ENCODE peak calls at places on chromosomes 4 and X, in five cellular contexts. E, Y, N, F and S are unnamed samples.

GRCh38 chr4:182346250-182346649 is 103.0 kb downstream of the TENM3 start:
- DNase-seq in E (no peak), Y (no peak), N (no peak), F (no peak), S (no peak)

GRCh38 chrX:71301195-71301924 is at the start of gene ITGB1BP2:
- DNase-seq in E (peak), Y (peak), N (no peak), F (peak), S (no peak)

GRCh38 chr4:56803473-56803872 is 18.0 kb downstream of the SPINK2 start:
- DNase-seq in E (no peak), Y (no peak), N (no peak), F (no peak), S (no peak)

GRCh38 chr4:150310159-150310895 is 232.1 kb downstream of the DCLK2 start:
- DNase-seq in E (no peak), Y (no peak), N (no peak), F (no peak), S (no peak)

GRCh38 chrX:37701588-37701987 is 16.0 kb downstream of the XK start:
- DNase-seq in E (no peak), Y (no peak), N (no peak), F (no peak), S (no peak)

GRCh38 chrX:112609631-112610030 is 70.1 kb downstream of the LHFPL1 start:
- DNase-seq in E (no peak), Y (no peak), N (no peak), F (no peak), S (no peak)

GRCh38 chr4:6960628-6961027 is 51.0 kb downstream of the TBC1D14 start:
- DNase-seq in E (no peak), Y (no peak), N (no peak), F (no peak), S (no peak)

GRCh38 chrX:139931646-139932076 is 1.2 kb downstream of the ATP11C start:
- DNase-seq in E (no peak), Y (no peak), N (no peak), F (no peak), S (no peak)

GRCh38 chr4:39699676-39700409 is 1.9 kb downstream of the UBE2K start:
- DNase-seq in E (peak), Y (no peak), N (no peak), F (no peak), S (no peak)

GRCh38 chr4:57442834-57443291 is 332.7 kb upstream of the IGFBP7 start:
- DNase-seq in E (no peak), Y (no peak), N (no peak), F (no peak), S (peak)

GRCh38 chr4:187006189-187006618 is 282.5 kb upstream of the FAT1 start:
- DNase-seq in E (no peak), Y (no peak), N (no peak), F (no peak), S (no peak)

GRCh38 chr4:11632015-11632414 is 203.3 kb upstream of the HS3ST1 start:
- DNase-seq in E (no peak), Y (no peak), N (no peak), F (no peak), S (no peak)

GRCh38 chr4:142291299-142291698 is 554.8 kb downstream of the INPP4B start:
- DNase-seq in E (no peak), Y (no peak), N (no peak), F (no peak), S (no peak)

DNA sequence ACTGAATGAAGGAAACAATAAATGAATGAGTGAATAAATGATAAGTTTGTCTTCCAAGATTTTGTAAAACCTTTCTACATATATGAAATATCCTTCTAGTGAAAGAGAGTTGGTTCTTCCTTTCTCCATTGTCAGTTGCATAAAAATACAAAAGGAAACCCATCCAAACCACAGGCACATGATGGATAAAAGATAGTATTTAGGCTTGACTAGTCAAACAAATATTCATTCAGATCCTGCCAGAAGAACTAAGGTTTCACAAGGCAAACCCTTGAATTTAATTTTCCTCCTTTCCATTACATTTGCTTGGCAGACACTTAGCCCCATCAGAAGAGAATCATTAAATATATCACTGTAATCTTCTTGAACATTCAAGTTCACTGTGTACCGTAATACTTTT is 208.4 kb downstream of the COL25A1 start:
- DNase-seq in E (no peak), Y (no peak), N (no peak), F (no peak), S (no peak)
- TF ChIP-seq CTCF in E (no peak), Y (no peak), N (no peak), F (no peak), S (no peak)

GRCh38 chr4:113869743-113870375 is 108.3 kb upstream of the CAMK2D start:
- DNase-seq in E (no peak), Y (peak), N (no peak), F (no peak), S (peak)
- TF ChIP-seq CTCF in E (no peak), Y (no peak), N (no peak), F (no peak), S (no peak)

GRCh38 chr4:158710814-158711213 is 12.4 kb downstream of the PPID start:
- DNase-seq in E (no peak), Y (no peak), N (no peak), F (no peak), S (no peak)
- TF ChIP-seq CTCF in E (peak), Y (no peak), N (peak), F (no peak), S (no peak)

DNA sequence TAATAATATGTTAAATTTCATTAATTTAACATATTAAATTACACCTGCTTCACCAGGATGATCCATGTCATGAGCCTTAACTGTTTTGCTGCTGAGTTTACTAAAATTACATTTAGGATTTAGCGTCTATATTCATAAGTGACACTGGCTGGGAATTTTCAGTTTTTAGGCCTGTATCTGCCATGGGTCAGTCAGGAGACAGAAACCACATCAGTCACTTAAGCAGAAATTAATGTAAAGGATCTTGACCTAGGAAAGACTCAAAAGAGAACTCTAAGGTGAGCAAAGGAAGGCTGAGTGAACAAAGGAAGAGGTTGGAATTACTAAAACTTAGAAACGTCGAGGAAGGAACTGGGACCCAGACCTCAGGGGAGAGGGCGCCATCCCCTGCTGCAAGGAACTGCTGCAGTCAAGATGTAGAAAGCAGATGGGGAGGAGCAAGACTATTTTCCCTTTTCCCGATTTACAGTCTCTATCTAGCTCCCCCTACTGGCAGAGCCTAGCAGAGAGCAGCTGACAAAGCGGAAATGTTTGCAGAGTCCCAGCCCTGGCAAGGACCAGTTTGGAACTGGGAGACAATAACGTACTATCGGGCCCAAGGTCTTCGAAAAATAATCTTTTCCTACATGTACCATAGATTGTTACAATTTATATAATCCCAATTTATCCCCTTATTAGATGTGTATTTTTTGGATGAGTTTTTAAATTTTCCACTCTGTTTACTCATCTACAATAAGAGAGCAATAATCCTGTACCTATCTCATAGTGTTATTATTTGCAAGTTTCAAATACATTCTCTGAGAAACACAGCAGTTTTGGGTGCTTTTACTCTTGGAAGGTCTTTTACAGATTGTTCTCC is 22.6 kb upstream of the RBBP7 start:
- DNase-seq in E (no peak), Y (no peak), N (no peak), F (peak), S (peak)
- TF ChIP-seq CTCF in E (peak), Y (peak), N (peak), F (peak), S (peak)

GRCh38 chr4:72886602-72887001 is 182.9 kb downstream of the COX18 start:
- DNase-seq in E (no peak), Y (no peak), N (no peak), F (no peak), S (no peak)
- TF ChIP-seq CTCF in E (peak), Y (no peak), N (peak), F (no peak), S (no peak)

DNA sequence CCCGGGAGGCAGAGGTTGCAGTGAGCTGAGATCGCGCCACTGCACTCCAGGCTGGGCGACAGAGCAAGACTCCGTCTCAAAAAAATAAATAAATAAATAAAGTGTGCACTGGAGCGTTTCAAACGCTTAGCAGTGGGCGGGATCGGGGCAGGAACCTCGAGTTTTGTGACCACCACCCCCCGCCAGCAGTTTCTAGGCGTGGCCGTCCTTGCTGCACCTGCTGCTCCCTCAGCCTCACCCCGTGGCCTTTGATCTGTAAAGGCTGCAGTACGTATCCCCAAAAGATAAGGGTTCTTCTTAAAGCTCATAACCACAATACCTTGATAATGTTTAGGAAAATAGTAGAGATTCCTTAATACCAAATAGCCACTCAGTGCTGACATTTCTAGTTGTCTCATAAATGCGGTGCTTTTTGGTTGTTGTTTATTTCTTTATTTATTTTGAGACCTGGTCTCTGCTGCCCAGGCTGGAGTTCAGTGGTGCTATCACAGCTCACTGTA is 33.2 kb downstream of the PCGF3 start:
- DNase-seq in E (no peak), Y (no peak), N (no peak), F (no peak), S (no peak)
- TF ChIP-seq CTCF in E (no peak), Y (no peak), N (no peak), F (no peak), S (no peak)

DNA sequence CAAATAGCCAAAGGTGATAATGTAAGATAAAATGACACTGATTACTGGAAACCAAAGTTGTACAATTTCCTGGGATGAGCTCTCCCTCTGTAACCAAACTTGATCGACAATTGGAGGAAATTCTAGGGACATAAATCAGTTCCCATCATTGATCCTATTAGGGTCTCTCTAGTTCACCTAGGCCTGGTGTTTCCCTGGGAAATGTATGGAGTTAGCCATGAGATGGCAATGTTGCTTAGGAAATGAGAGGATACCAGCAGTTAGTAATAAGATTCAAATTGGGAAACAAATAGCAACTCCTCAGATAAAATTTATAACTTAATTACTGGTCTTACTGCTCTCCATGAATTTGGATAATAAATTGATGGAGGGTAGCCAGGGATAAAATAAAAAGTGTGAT is 52.2 kb downstream of the SPATA18 start:
- DNase-seq in E (no peak), Y (no peak), N (no peak), F (no peak), S (no peak)
- TF ChIP-seq CTCF in E (peak), Y (no peak), N (peak), F (no peak), S (no peak)